ENCODE peak calls at places on chromosome 3, in six cellular contexts. B is RWPE1, J is progenitor cell of endocrine pancreas, M is Panc1, L is A673, H is AG10803. G is an unnamed sample.
A peak's percentile ranks its signal among the peaks of the same experiment; 100 is the strongest.

GRCh38 chr3:115922681-115923347 is 299.5 kb downstream of the GAP43 start:
- DNase-seq in B (peak; percentile 10), J (no peak), M (no peak), L (peak; percentile 86), H (peak; percentile 49), G (peak; percentile 0)

GRCh38 chr3:190150681-190151080 is 30.0 kb upstream of the P3H2 start:
- DNase-seq in B (no peak), J (no peak), M (no peak), L (no peak), H (no peak), G (no peak)

GRCh38 chr3:41102053-41102556 is 97.2 kb upstream of the CTNNB1 start:
- DNase-seq in B (peak; percentile 72), J (no peak), M (no peak), L (no peak), H (no peak), G (no peak)

GRCh38 chr3:197468866-197469382 is 86.8 kb downstream of the BDH1 start:
- DNase-seq in B (no peak), J (no peak), M (no peak), L (no peak), H (peak; percentile 68), G (no peak)

GRCh38 chr3:196246612-196247308 is 30.4 kb downstream of the SLC51A start:
- DNase-seq in B (no peak), J (no peak), M (no peak), L (no peak), H (peak; percentile 87), G (no peak)

GRCh38 chr3:58670506-58671125 is 4.0 kb upstream of the FAM3D start:
- DNase-seq in B (no peak), J (no peak), M (no peak), L (no peak), H (no peak), G (no peak)

GRCh38 chr3:10806001-10806400 is 10.0 kb upstream of the SLC6A11 start:
- DNase-seq in B (no peak), J (no peak), M (no peak), L (no peak), H (no peak), G (no peak)

GRCh38 chr3:82386656-82387055 is 625.2 kb upstream of the GBE1 start:
- DNase-seq in B (no peak), J (no peak), M (no peak), L (no peak), H (no peak), G (no peak)

GRCh38 chr3:197117107-197117506 is 87.5 kb upstream of the MELTF start:
- DNase-seq in B (peak; percentile 26), J (no peak), M (no peak), L (no peak), H (no peak), G (peak; percentile 25)

GRCh38 chr3:71512000-71512399 is 71.5 kb downstream of the FOXP1 start:
- DNase-seq in B (no peak), J (no peak), M (no peak), L (no peak), H (no peak), G (no peak)
- TF ChIP-seq CTCF in B (no peak), J (no peak), M (no peak), L (no peak), H (no peak), G (peak; percentile 7)

DNA sequence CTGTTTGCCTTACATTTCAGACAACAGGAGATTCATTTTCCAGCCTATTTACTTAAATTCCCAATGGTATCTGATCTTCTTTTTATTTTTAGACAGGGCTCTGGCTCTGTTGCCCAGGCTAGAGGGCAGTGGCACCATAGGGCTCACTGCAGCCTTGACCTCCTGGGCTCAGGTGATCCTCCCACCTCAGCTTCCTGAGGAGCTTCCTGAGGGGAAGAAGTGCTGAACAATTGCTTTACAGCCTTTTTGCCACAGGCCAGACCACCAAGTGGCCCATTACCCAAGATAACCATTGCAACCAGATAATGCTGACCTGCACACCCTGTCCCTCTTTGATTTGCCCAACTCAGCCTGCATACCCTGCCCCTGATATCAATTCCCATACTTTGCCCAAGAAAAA is 126.3 kb downstream of the PLCH1 start:
- DNase-seq in B (no peak), J (no peak), M (no peak), L (no peak), H (no peak), G (no peak)
- TF ChIP-seq CTCF in B (no peak), J (no peak), M (no peak), L (no peak), H (no peak), G (no peak)

GRCh38 chr3:188303823-188304222 is 149.9 kb downstream of the LPP start:
- DNase-seq in B (no peak), J (no peak), M (no peak), L (no peak), H (no peak), G (no peak)

GRCh38 chr3:188306435-188306980 is 152.6 kb downstream of the LPP start:
- DNase-seq in B (no peak), J (no peak), M (no peak), L (no peak), H (peak; percentile 56), G (no peak)

GRCh38 chr3:188301147-188301546 is 147.2 kb downstream of the LPP start:
- DNase-seq in B (no peak), J (no peak), M (no peak), L (no peak), H (no peak), G (no peak)

GRCh38 chr3:188305220-188305619 is 151.3 kb downstream of the LPP start:
- DNase-seq in B (no peak), J (no peak), M (no peak), L (no peak), H (no peak), G (no peak)

DNA sequence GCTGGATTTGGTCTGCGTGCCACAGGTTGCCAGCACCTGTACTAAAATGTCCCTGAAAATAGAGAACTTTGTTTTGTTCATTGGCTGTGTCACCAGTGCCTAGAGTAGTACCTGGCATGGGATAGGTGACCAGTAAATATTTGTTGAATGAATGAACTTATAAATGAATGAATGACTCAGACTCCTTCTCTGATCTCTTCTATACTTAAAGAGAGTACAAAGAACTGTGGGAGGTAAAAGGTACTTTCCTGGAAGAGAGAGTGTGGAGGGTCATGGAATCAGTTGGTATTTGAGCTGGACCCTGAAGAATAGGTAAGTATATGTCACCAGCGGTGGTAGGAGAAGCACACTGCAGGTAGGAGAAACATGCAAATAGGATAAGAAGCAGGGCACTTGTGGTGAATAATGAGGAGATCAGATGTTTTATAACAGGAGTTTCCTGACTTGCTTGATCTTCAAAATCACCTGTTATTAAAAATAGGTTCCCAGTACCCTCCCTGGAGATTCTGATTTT is 149.4 kb downstream of the LPP start:
- DNase-seq in B (no peak), J (no peak), M (no peak), L (no peak), H (no peak), G (no peak)
- TF ChIP-seq CTCF in B (no peak), J (no peak), M (no peak), L (no peak), H (no peak), G (no peak)

DNA sequence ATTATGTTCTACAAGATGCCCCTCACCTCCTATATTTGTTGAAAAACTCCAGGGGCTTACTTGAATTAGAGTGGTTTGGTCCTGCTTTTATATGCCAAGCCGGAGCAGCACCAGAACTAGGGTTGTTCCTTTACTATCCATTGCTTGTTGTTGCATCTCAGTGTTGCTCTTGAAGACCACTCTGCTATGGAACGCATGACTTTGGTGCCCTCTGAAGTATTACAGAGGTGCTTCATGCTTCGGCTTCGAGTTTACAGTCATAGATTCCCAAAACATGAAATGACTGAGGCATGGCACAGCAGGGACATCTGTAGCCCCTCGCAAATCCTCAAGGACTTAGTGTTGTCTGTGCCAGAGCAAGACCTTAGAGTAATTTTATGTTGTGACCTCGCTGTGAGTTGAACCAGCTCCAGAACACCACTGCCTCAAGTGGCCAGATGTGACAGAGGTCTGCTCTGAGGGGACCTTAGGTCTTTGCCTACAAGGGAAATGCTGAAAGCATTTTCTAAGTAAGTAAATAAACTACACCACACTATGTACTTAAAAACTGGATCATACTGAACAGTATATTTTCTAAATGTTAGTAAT is 67.2 kb upstream of the SIAH2 start:
- DNase-seq in B (no peak), J (no peak), M (peak; percentile 17), L (peak; percentile 25), H (no peak), G (no peak)
- TF ChIP-seq CTCF in B (no peak), J (peak; percentile 50), M (peak; percentile 69), L (peak; percentile 36), H (peak; percentile 16), G (peak; percentile 12)

GRCh38 chr3:6825527-6825926 is 35.4 kb upstream of the GRM7 start:
- DNase-seq in B (no peak), J (no peak), M (no peak), L (peak; percentile 42), H (no peak), G (peak; percentile 91)
- TF ChIP-seq CTCF in B (no peak), J (no peak), M (no peak), L (no peak), H (no peak), G (peak; percentile 51)

GRCh38 chr3:64224826-64225606 is at the start of gene PRICKLE2:
- DNase-seq in B (no peak), J (peak; percentile 38), M (no peak), L (peak; percentile 18), H (peak; percentile 90), G (no peak)
- TF ChIP-seq CTCF in B (no peak), J (peak; percentile 17), M (no peak), L (no peak), H (peak; percentile 45), G (no peak)

GRCh38 chr3:149486726-149487125 is 12.2 kb downstream of the TM4SF4 start:
- DNase-seq in B (no peak), J (no peak), M (no peak), L (no peak), H (no peak), G (no peak)

GRCh38 chr3:149490260-149490971 is 15.9 kb downstream of the TM4SF4 start:
- DNase-seq in B (no peak), J (no peak), M (no peak), L (no peak), H (no peak), G (peak; percentile 63)

GRCh38 chr3:149493315-149494021 is 19.0 kb downstream of the TM4SF4 start:
- DNase-seq in B (no peak), J (no peak), M (no peak), L (no peak), H (no peak), G (no peak)

GRCh38 chr3:149487598-149488197 is 13.2 kb downstream of the TM4SF4 start:
- DNase-seq in B (no peak), J (peak; percentile 18), M (no peak), L (peak; percentile 59), H (no peak), G (no peak)

DNA sequence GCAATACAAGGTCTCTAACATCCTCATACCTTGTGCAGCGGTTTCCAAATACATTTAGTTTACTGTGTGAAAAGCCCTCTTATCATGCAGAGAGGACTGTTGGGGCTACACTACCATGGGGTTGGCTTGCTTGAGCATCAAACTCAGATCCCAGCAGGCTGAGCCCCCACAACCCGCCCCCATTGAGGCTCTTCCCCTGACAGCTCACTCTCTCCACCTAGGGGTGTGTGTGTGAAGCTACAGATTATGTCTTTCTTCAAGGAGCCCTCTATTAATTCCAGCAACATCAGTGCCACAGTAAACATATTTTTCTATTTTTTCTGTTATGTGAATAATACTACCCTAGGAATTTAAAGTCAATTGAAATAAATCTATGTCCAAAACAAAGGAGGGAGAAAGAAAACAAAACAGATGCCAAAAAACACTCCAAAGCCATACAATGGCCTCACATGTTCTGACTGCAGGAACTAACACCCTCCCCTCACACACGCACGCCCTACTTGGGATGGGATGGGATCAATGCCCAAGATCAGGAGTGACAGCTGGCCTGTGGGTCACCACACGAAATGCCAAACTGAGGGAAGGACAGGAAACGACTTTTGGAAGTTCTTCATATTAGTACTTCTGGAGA is 14.7 kb downstream of the TM4SF4 start:
- DNase-seq in B (no peak), J (no peak), M (no peak), L (peak; percentile 53), H (peak; percentile 9), G (no peak)
- TF ChIP-seq CTCF in B (peak; percentile 45), J (peak; percentile 54), M (peak; percentile 89), L (peak; percentile 73), H (peak; percentile 62), G (peak; percentile 50)

G was measured in LNCaP clone FGC.